ENCODE peak calls at places on chromosome 2, in six cellular contexts. R is HFFc6; F is stomach; T is CD8-positive, alpha-beta T cell; X is Panc1; Z is HFF-Myc. Y is an unnamed sample.

GRCh38 chr2:88735853-88736252 is 44.4 kb downstream of the RPIA start:
- DNase-seq in R (no peak), F (no peak), T (no peak), X (no peak), Z (no peak), Y (no peak)

GRCh38 chr2:104415284-104415683 is 438.6 kb upstream of the POU3F3 start:
- DNase-seq in R (no peak), F (no peak), T (no peak), X (no peak), Z (no peak), Y (no peak)

GRCh38 chr2:172239944-172240590 is 137.4 kb upstream of the DLX2 start:
- DNase-seq in R (peak), F (no peak), T (no peak), X (no peak), Z (no peak), Y (no peak)

GRCh38 chr2:25618676-25619075 is 54.7 kb downstream of the DTNB start:
- DNase-seq in R (peak), F (no peak), T (no peak), X (peak), Z (peak), Y (no peak)

GRCh38 chr2:162365392-162365791 is 21.5 kb downstream of the GCA start:
- DNase-seq in R (no peak), F (no peak), T (no peak), X (no peak), Z (no peak), Y (no peak)

GRCh38 chr2:119545754-119546445 is 1.7 kb downstream of the CFAP221 start:
- DNase-seq in R (no peak), F (no peak), T (no peak), X (no peak), Z (no peak), Y (no peak)

GRCh38 chr2:231515603-231516002 is 14.6 kb downstream of the NMUR1 start:
- DNase-seq in R (no peak), F (no peak), T (no peak), X (no peak), Z (no peak), Y (no peak)

GRCh38 chr2:224407241-224407680 is 5.4 kb upstream of the FAM124B start:
- DNase-seq in R (no peak), F (no peak), T (no peak), X (no peak), Z (no peak), Y (no peak)

GRCh38 chr2:160246356-160246755 is 46.3 kb upstream of the ITGB6 start:
- DNase-seq in R (no peak), F (no peak), T (no peak), X (no peak), Z (no peak), Y (no peak)

GRCh38 chr2:39401319-39401718 is 35.8 kb downstream of the MAP4K3 start:
- DNase-seq in R (no peak), F (no peak), T (no peak), X (no peak), Z (no peak), Y (no peak)

GRCh38 chr2:25544445-25544844 is 128.9 kb downstream of the DTNB start:
- DNase-seq in R (no peak), F (no peak), T (no peak), X (no peak), Z (no peak), Y (no peak)

GRCh38 chr2:172273910-172274571 is 153.3 kb upstream of the ITGA6 start:
- DNase-seq in R (no peak), F (no peak), T (no peak), X (no peak), Z (no peak), Y (no peak)

GRCh38 chr2:113158884-113159553 is 14.8 kb upstream of the PSD4 start:
- DNase-seq in R (peak), F (no peak), T (no peak), X (no peak), Z (no peak), Y (no peak)

GRCh38 chr2:167181674-167182073 is 293.4 kb downstream of the XIRP2 start:
- DNase-seq in R (no peak), F (no peak), T (no peak), X (no peak), Z (no peak), Y (no peak)

GRCh38 chr2:9679218-9679617 is 48.4 kb upstream of the YWHAQ start:
- DNase-seq in R (no peak), F (no peak), T (no peak), X (no peak), Z (no peak), Y (no peak)

GRCh38 chr2:121309801-121310200 is 24.8 kb upstream of the TFCP2L1 start:
- DNase-seq in R (no peak), F (peak), T (no peak), X (no peak), Z (peak), Y (no peak)

GRCh38 chr2:239002960-239003932 is 155.4 kb downstream of the TWIST2 start:
- DNase-seq in R (peak), F (no peak), T (no peak), X (no peak), Z (peak), Y (no peak)

DNA sequence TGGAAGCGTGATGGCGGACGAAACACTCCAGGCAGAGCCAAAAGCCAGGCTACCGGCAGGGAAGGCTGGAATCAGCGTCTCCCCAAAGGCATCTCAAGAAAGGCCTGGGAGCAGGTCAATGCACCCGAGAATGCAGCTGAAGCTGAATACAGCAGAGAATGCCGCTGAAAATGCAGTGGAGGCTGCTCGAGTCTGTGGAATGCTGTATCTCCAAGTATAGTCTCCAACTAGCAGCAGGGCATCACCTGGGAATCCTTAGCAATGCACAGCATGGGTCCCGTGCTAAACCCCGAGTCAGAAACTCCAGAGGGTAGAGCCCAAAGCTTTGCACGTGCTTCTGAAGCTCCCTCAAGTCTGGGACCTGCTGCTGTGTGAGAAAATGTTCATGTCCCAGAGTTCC is 191.1 kb upstream of the ALKAL2 start:
- DNase-seq in R (no peak), F (no peak), T (no peak), X (no peak), Z (no peak), Y (no peak)
- TF ChIP-seq CTCF in R (no peak), F (no peak), T (no peak), X (no peak), Z (no peak), Y (no peak)

GRCh38 chr2:74501335-74502071 is 2.1 kb upstream of the LBX2 start:
- DNase-seq in R (no peak), F (no peak), T (no peak), X (no peak), Z (no peak), Y (no peak)

GRCh38 chr2:74503506-74504475 is 3.7 kb downstream of the PCGF1 start:
- DNase-seq in R (no peak), F (peak), T (no peak), X (no peak), Z (no peak), Y (no peak)

GRCh38 chr2:74502147-74502719 is 2.8 kb upstream of the LBX2 start:
- DNase-seq in R (no peak), F (peak), T (no peak), X (no peak), Z (no peak), Y (no peak)

GRCh38 chr2:74504591-74504990 is 2.9 kb downstream of the PCGF1 start:
- DNase-seq in R (no peak), F (no peak), T (no peak), X (no peak), Z (no peak), Y (no peak)

DNA sequence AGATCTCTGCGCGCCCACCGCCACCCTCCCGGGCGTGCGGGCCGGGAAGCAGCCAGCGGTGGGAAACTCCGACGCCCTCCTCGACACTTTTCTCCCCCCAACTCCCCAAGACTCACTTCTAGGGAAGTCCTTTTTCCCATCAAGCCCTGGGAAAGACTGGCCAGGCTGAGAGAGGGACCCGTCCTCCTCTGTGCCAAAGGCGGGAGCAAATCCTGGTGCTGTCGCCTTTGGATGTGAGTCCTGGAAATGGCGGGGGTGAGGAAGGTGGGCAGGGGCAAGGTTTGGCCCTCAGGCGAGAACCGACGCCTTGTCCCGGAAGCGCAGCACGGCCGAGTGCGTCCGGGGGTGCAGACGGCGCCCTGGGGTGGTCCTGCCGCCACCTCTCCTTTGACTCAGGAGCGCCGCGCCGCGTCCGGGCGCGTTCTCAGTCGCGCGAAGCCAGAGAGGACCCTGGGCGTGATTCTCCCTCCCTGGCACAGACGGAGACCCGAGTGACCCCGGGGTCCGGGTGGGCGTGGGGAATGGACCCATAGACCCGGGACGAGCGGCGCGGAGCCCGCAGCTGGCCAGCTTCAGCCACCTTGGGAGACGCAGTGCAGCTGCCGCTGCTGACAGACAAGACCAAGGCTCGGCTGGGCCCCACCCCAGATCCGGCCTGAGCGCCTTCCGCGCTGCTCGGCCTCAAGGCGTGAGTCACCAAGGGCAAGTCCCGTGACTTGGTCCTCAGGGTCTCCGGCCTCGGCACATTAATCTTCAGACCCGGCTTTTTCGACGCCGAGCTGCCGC is 3.5 kb upstream of the LBX2 start:
- DNase-seq in R (peak), F (peak), T (peak), X (no peak), Z (peak), Y (no peak)
- TF ChIP-seq CTCF in R (peak), F (no peak), T (no peak), X (peak), Z (no peak), Y (no peak)

GRCh38 chr2:177592945-177593344 is 200.4 kb downstream of the AGPS start:
- DNase-seq in R (no peak), F (no peak), T (no peak), X (no peak), Z (no peak), Y (no peak)
- TF ChIP-seq CTCF in R (no peak), F (no peak), T (no peak), X (no peak), Z (no peak), Y (no peak)

GRCh38 chr2:57701391-57701791 is 345.2 kb upstream of the VRK2 start:
- DNase-seq in R (peak), F (no peak), T (no peak), X (no peak), Z (no peak), Y (no peak)
- TF ChIP-seq CTCF in R (peak), F (no peak), T (no peak), X (peak), Z (no peak), Y (no peak)

GRCh38 chr2:171146071-171146470 is 14.6 kb downstream of the TLK1 start:
- DNase-seq in R (no peak), F (no peak), T (no peak), X (no peak), Z (no peak), Y (no peak)

GRCh38 chr2:171143670-171144062 is 17.0 kb downstream of the TLK1 start:
- DNase-seq in R (no peak), F (no peak), T (no peak), X (no peak), Z (no peak), Y (no peak)

GRCh38 chr2:171139860-171140259 is 20.8 kb downstream of the TLK1 start:
- DNase-seq in R (no peak), F (no peak), T (no peak), X (no peak), Z (no peak), Y (no peak)

GRCh38 chr2:171142398-171142797 is 18.3 kb downstream of the TLK1 start:
- DNase-seq in R (no peak), F (no peak), T (no peak), X (no peak), Z (no peak), Y (no peak)

GRCh38 chr2:171141320-171141719 is 19.4 kb downstream of the TLK1 start:
- DNase-seq in R (peak), F (no peak), T (no peak), X (no peak), Z (no peak), Y (no peak)
- TF ChIP-seq CTCF in R (peak), F (no peak), T (no peak), X (no peak), Z (no peak), Y (no peak)

DNA sequence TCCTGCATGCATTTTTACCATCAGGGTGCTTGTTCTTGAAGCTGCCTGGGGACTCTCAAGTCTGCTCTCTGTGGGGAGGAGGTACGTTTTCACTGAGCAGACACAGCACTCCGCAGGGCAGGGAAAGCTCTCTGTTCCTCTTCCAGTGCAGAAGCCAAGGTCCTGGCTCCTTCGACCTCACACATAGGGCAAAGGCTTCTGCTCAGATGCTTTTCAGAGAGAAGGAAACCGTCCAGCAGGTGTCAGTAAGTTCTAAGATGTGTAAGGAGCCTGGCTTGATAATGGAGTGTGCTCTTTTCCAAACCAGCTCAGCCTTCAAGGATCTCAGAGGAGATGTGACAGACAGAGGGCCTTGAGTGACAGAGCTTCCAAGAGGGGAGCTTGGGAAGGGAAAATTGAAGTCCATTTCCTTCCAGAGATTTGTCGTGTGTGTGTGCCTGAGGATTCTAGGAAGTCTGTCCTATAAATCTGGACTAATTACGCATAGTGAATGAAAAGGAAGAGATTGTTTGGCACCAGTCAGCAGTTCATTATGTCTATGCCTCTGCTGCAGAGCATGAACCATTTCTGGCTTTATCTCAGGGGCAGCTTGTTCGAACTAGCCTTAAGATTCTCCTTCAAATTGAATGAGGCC is 67.4 kb upstream of the UPP2 start:
- DNase-seq in R (peak), F (peak), T (no peak), X (peak), Z (no peak), Y (no peak)
- TF ChIP-seq CTCF in R (peak), F (peak), T (no peak), X (peak), Z (peak), Y (no peak)

Y was measured in mesothelial cell of epicardium.